ENCODE peak calls at places on chromosomes 11 and 22, in eight cellular contexts. S is esophagus muscularis mucosa, D is left lung, R is MM.1S, Y is body of pancreas, C is cardiac muscle cell, N is fibroblast of pulmonary artery, Q is AG10803. Z is an unnamed sample.

GRCh38 chr11:71200172-71200716 is 52.1 kb downstream of the SHANK2 start:
- DNase-seq in S (no peak), D (no peak), R (no peak), Y (no peak), C (no peak), N (no peak), Q (no peak), Z (no peak)

GRCh38 chr22:24059121-24059520 is 48.0 kb downstream of the CABIN1 start:
- DNase-seq in S (no peak), D (no peak), R (no peak), Y (peak), C (no peak), N (peak), Q (peak), Z (no peak)

GRCh38 chr11:78532991-78533861 is 41.4 kb downstream of the NARS2 start:
- DNase-seq in S (no peak), D (no peak), R (peak), Y (no peak), C (no peak), N (no peak), Q (no peak), Z (no peak)

GRCh38 chr11:128451651-128452470 is 135.5 kb downstream of the ETS1 start:
- DNase-seq in S (no peak), D (peak), R (no peak), Y (peak), C (no peak), N (peak), Q (peak), Z (no peak)

GRCh38 chr11:65850217-65851082 is 7.5 kb downstream of the CFL1 start:
- DNase-seq in S (no peak), D (no peak), R (no peak), Y (no peak), C (no peak), N (no peak), Q (no peak), Z (no peak)

GRCh38 chr11:8229299-8230177 is 34.1 kb downstream of the LMO1 start:
- DNase-seq in S (no peak), D (no peak), R (no peak), Y (peak), C (no peak), N (peak), Q (no peak), Z (no peak)

GRCh38 chr22:31347251-31348008 is 1.3 kb upstream of the PATZ1 start:
- DNase-seq in S (no peak), D (peak), R (peak), Y (peak), C (peak), N (peak), Q (peak), Z (no peak)

GRCh38 chr22:31945478-31945815 is 1.1 kb downstream of the YWHAH start:
- DNase-seq in S (no peak), D (peak), R (no peak), Y (no peak), C (no peak), N (no peak), Q (no peak), Z (no peak)

GRCh38 chr22:41092023-41092817 is at the start of gene EP300:
- DNase-seq in S (peak), D (peak), R (peak), Y (peak), C (peak), N (peak), Q (peak), Z (peak)

GRCh38 chr11:65315204-65315865 is 669 bp downstream of the CDC42EP2 start:
- DNase-seq in S (peak), D (peak), R (peak), Y (peak), C (peak), N (peak), Q (peak), Z (no peak)

GRCh38 chr11:9490376-9490775 is 29.6 kb downstream of the ZNF143 start:
- DNase-seq in S (no peak), D (no peak), R (no peak), Y (no peak), C (no peak), N (no peak), Q (no peak), Z (no peak)

GRCh38 chr11:120210651-120211521 is at the start of gene OAF:
- DNase-seq in S (no peak), D (peak), R (peak), Y (peak), C (peak), N (peak), Q (peak), Z (peak)

GRCh38 chr11:72840780-72841179 is 26.6 kb downstream of the ATG16L2 start:
- DNase-seq in S (no peak), D (no peak), R (no peak), Y (no peak), C (no peak), N (peak), Q (peak), Z (no peak)

GRCh38 chr22:29689201-29689871 is 30.5 kb upstream of the CABP7 start:
- DNase-seq in S (no peak), D (no peak), R (no peak), Y (no peak), C (no peak), N (no peak), Q (no peak), Z (no peak)

GRCh38 chr11:125166347-125166841 is 1.8 kb downstream of the PKNOX2 start:
- DNase-seq in S (no peak), D (no peak), R (no peak), Y (peak), C (peak), N (peak), Q (no peak), Z (no peak)

GRCh38 chr11:114259124-114259526 is 37.1 kb upstream of the NNMT start:
- DNase-seq in S (no peak), D (no peak), R (no peak), Y (peak), C (no peak), N (no peak), Q (no peak), Z (peak)

GRCh38 chr11:111367411-111368284 is 11.4 kb downstream of the POU2AF1 start:
- DNase-seq in S (no peak), D (no peak), R (no peak), Y (no peak), C (no peak), N (no peak), Q (no peak), Z (no peak)

DNA sequence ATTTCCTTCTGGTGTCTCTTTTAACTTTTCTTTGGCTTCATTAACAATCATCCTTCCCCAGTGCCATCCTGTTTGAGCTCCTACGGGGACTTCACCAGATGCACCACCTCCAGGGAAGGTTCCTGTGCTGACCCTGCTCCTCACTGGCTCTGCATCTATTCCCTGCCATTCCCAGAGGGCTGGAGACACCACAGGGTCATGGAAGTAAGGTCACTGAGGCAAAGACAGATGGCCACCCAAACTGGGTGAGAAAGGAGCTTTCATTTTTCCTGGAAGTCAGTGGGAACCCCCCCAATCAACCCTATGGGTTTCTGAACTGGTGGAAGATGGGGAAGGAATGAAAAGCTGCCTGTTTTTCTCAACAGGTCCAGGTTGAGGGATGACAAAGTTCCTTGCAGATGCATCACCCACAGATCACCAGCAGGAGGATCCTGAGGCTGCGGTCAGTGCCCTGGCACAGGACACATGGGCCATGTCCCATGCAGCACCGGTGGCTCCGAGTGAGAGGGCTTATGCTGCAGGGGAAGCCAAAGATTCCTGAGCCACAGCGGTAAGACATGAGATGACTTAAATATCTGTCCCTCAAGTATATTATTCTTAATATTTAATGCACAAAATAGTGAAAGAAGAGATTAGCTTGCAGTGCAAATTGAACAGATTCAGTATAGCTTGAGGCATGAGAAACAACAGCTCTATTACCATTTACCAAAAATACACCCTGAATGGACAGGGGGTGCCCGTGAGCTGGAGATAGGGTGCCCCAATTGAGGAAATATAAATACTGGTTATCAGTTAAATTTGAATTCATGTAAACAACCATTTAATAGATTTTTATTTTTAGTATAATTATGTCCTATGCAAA is 73.0 kb upstream of the VPREB1 start:
- DNase-seq in S (peak), D (no peak), R (peak), Y (no peak), C (no peak), N (peak), Q (peak), Z (no peak)
- TF ChIP-seq CTCF in S (no peak), D (no peak), R (peak), Y (no peak), C (peak), N (peak), Q (peak), Z (peak)

GRCh38 chr22:36409911-36410756 is 22.4 kb upstream of the MYH9 start:
- DNase-seq in S (no peak), D (peak), R (no peak), Y (peak), C (peak), N (peak), Q (no peak), Z (peak)
- TF ChIP-seq CTCF in S (no peak), D (no peak), R (no peak), Y (no peak), C (no peak), N (no peak), Q (no peak), Z (no peak)

DNA sequence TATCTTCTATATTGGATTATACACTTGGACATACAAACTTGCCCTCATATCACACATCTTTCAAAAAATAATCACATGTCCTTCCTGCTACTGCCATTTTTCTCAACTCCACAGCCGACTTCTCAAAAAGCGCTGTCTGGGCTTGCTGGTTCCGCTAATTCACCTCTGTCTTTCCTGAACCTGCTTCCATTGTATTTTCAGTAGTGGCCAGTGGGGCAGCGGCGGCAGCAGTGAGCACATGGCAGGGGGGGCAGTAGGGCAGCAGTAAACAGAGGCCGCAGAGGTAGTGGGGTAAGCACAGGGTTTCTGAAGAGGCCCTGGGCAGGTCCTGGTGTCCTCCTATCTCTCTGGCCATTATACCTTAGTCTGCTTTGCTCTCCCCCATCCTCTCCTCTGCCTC is 126.3 kb downstream of the RRAS2 start:
- DNase-seq in S (no peak), D (no peak), R (no peak), Y (no peak), C (no peak), N (no peak), Q (no peak), Z (no peak)
- TF ChIP-seq CTCF in S (no peak), D (no peak), R (peak), Y (no peak), C (peak), N (peak), Q (peak), Z (no peak)

GRCh38 chr22:35043932-35044319 is 22.0 kb upstream of the ISX start:
- DNase-seq in S (no peak), D (no peak), R (no peak), Y (no peak), C (no peak), N (no peak), Q (no peak), Z (no peak)

GRCh38 chr22:35044607-35045390 is 21.2 kb upstream of the ISX start:
- DNase-seq in S (no peak), D (no peak), R (no peak), Y (no peak), C (no peak), N (no peak), Q (no peak), Z (no peak)

GRCh38 chr22:35045451-35045850 is 20.5 kb upstream of the ISX start:
- DNase-seq in S (no peak), D (no peak), R (no peak), Y (no peak), C (peak), N (no peak), Q (no peak), Z (no peak)

GRCh38 chr22:35046744-35047462 is 19.1 kb upstream of the ISX start:
- DNase-seq in S (no peak), D (no peak), R (no peak), Y (no peak), C (no peak), N (no peak), Q (no peak), Z (no peak)

DNA sequence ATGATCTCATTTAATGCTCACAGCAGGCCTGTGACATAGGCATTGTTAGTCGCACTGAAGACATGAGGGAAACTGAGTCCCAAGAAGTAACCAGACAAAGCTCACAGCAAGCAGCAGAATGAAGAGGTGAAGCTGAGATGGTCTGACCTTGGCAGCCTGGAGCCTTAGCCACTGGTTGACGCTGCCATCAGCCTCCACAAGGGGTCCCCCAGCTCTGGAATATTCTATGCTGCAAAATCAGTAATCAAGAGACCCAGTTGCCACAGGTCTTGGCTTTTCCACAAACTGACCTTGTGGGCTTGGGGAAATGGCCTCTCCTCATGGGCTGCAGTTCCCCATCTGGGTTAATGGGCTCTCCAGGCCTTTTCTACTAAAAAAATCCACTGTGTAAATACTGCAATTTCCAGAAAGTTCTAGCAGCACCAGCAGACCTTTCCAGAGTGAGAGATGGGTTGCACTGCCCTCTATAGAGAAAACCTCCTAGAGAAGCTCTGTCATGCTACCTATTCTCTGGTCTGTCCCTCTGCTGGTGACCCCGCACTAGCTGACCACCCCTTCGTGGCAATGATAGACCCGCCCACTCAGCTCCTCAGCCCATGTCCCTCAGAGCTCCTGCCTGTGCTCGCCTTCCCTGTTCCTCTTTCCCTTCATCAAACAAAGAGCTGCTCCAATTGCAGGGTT is 22.6 kb upstream of the ISX start:
- DNase-seq in S (no peak), D (no peak), R (peak), Y (no peak), C (peak), N (no peak), Q (no peak), Z (no peak)
- TF ChIP-seq CTCF in S (no peak), D (no peak), R (peak), Y (no peak), C (no peak), N (no peak), Q (peak), Z (no peak)

Z was measured in CD14-positive monocyte.